ENCODE peak calls at places on chromosome 11, in nine cellular contexts. P is right atrium auricular region, H is HL-60, N is Panc1, L is pancreas, D is transverse colon, V is IMR-90, G is OCI-LY7, Z is NB4. X is an unnamed sample.

GRCh38 chr11:18722293-18722637 is 3.7 kb downstream of the IGSF22 start:
- DNase-seq in P (no peak), H (no peak), N (no peak), L (no peak), D (no peak), V (no peak), G (no peak), Z (no peak), X (no peak)

GRCh38 chr11:103480421-103480820 is 371.2 kb downstream of the DYNC2H1 start:
- DNase-seq in P (no peak), H (no peak), N (no peak), L (no peak), D (no peak), V (peak; percentile 32), G (no peak), Z (no peak), X (no peak)

GRCh38 chr11:2510626-2511402 is 66.0 kb downstream of the KCNQ1 start:
- DNase-seq in P (peak; percentile 50), H (no peak), N (no peak), L (no peak), D (peak; percentile 6), V (no peak), G (no peak), Z (no peak), X (no peak)

GRCh38 chr11:93591247-93591898 is 48.2 kb upstream of the SMCO4 start:
- DNase-seq in P (no peak), H (no peak), N (no peak), L (no peak), D (no peak), V (peak; percentile 46), G (no peak), Z (peak; percentile 96), X (peak; percentile 66)

GRCh38 chr11:32434387-32435151 is 770 bp downstream of the WT1 start:
- DNase-seq in P (no peak), H (peak; percentile 81), N (no peak), L (no peak), D (no peak), V (no peak), G (no peak), Z (peak; percentile 98), X (no peak)

GRCh38 chr11:95877288-95877687 is 46.6 kb downstream of the MTMR2 start:
- DNase-seq in P (no peak), H (no peak), N (no peak), L (no peak), D (no peak), V (peak; percentile 100), G (no peak), Z (peak; percentile 9), X (peak; percentile 96)

GRCh38 chr11:126305699-126306098 is 1.8 kb downstream of the DCPS start:
- DNase-seq in P (no peak), H (no peak), N (no peak), L (peak; percentile 10), D (no peak), V (no peak), G (peak; percentile 35), Z (no peak), X (no peak)

GRCh38 chr11:85826096-85826855 is 15.3 kb upstream of the SYTL2 start:
- DNase-seq in P (no peak), H (no peak), N (no peak), L (no peak), D (peak; percentile 41), V (peak; percentile 47), G (peak; percentile 13), Z (no peak), X (no peak)

GRCh38 chr11:108943853-108944252 is 279.0 kb downstream of the DDX10 start:
- DNase-seq in P (no peak), H (no peak), N (no peak), L (no peak), D (no peak), V (no peak), G (no peak), Z (no peak), X (no peak)

GRCh38 chr11:2348986-2349385 is 28.1 kb upstream of the CD81 start:
- DNase-seq in P (no peak), H (no peak), N (no peak), L (no peak), D (no peak), V (peak; percentile 59), G (peak; percentile 9), Z (no peak), X (no peak)

GRCh38 chr11:32385998-32386397 is 49.3 kb downstream of the WT1 start:
- DNase-seq in P (no peak), H (no peak), N (no peak), L (no peak), D (peak; percentile 24), V (peak; percentile 41), G (no peak), Z (peak; percentile 32), X (no peak)

GRCh38 chr11:122172352-122173073 is 56.5 kb upstream of the BLID start:
- DNase-seq in P (no peak), H (no peak), N (no peak), L (no peak), D (no peak), V (peak; percentile 70), G (no peak), Z (no peak), X (no peak)

DNA sequence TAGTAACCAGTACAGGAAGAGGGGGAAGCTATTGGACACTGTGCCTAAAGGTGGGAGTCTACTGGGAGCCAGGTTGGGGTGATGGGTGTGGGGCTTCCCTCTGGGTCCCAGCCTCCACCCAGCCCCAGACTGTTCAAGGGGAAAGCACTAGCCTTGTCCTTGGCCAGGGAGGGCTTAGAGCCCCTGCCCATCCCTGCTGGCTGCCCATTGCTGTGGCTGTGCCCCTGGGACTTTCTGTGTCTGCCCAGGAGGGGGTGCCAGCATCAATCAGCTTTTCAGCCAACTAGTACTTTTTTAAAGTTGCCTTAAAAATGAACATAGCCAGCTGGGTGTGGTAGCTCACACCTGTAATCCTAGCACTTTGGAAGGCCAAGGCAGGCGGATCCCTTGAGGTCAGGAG is 19.9 kb downstream of the INCENP start:
- DNase-seq in P (peak; percentile 30), H (no peak), N (no peak), L (peak; percentile 30), D (no peak), V (no peak), G (no peak), Z (no peak), X (no peak)
- TF ChIP-seq CTCF in P (no peak), H (no peak), N (no peak), L (no peak), D (no peak), V (peak; percentile 3), G (peak; percentile 34), Z (peak; percentile 19), X (peak; percentile 16)

DNA sequence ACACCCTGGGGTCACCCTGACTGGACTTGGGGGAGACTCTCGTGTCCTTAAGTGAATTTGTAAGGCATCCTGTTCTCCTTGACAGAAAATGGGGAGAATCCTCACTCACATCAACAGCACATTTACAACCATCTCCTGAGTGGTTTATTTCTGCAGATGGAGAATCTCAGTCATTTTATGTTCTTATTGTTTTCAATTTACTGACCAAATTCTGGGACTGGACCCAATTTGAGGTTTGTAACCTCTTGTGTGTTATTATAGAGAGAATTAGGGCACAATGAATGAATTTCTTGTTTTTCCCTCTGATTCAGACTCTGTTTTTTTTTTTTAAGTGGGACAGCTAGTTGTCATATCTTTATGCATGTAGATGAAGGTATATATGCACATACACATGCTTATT is 104.9 kb downstream of the ADAMTS15 start:
- DNase-seq in P (no peak), H (no peak), N (no peak), L (no peak), D (no peak), V (peak; percentile 39), G (no peak), Z (no peak), X (no peak)
- H3K4me3 ChIP-seq in P (no peak overlapping the region), H (no peak overlapping the region), N (no peak overlapping the region), L (no peak overlapping the region), D (no peak overlapping the region), V (no peak overlapping the region), G (no peak overlapping the region), Z (no peak overlapping the region), X (no peak overlapping the region)

GRCh38 chr11:113151502-113151901 is 162.9 kb upstream of the TTC12 start:
- DNase-seq in P (no peak), H (no peak), N (no peak), L (no peak), D (no peak), V (no peak), G (no peak), Z (no peak), X (no peak)

GRCh38 chr11:113148076-113148475 is 166.3 kb upstream of the TTC12 start:
- DNase-seq in P (no peak), H (no peak), N (no peak), L (no peak), D (no peak), V (no peak), G (no peak), Z (no peak), X (no peak)

GRCh38 chr11:113148652-113149051 is 165.7 kb upstream of the TTC12 start:
- DNase-seq in P (no peak), H (no peak), N (no peak), L (no peak), D (no peak), V (no peak), G (no peak), Z (no peak), X (no peak)

GRCh38 chr11:113153847-113154246 is 160.5 kb upstream of the TTC12 start:
- DNase-seq in P (no peak), H (no peak), N (no peak), L (no peak), D (no peak), V (no peak), G (no peak), Z (no peak), X (no peak)

GRCh38 chr11:113152500-113152899 is 161.9 kb upstream of the TTC12 start:
- DNase-seq in P (no peak), H (no peak), N (no peak), L (no peak), D (no peak), V (no peak), G (no peak), Z (no peak), X (no peak)
- TF ChIP-seq CTCF in P (no peak), H (no peak), N (no peak), L (no peak), D (no peak), V (no peak), G (no peak), Z (no peak), X (no peak)

DNA sequence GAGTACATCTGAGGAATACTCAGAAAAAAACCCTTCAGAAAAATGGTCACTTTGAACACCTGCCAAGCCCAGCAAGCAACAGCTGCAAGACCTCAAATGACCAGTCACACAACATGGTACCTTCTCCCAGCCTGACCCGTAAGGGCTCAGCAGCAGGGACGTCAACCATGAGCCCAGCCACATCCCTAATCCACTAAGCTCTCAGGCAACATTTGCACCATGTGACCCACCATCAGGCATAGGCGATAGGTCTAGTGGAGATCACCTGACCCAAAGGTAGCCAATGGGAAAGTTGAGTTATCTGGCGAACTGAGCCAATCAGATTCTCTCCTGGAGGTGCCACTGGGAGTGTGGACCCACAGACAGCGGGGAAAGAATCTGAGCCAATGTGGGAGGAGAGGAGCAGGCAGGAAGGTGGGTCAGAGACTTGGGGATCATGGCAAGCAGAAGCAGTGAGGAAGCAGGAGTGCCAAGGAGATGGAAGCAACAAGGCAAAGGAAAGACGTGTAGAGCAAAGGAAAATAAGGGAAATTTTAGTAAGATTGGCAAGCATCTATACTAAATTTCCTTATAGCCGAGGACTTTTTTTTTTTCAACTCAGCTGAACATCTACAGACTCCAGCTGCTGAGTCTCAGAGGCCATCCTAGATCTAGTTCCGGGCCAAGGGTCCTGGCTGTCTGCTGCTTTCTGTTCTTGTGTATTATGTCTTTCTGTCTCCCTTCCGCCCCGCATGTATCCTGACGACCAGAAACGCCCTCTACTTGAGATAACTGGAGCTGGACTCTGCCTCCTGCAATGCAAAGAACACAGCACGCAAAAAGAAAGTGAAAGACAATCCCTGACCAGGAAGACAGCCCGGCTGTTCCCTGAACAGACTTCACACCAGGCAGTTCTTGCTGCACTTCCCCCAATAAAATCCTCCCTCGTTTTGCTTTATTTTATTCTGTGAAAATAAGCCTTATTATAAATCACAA is 11.0 kb upstream of the PLAAT2 start:
- DNase-seq in P (no peak), H (no peak), N (no peak), L (peak; percentile 22), D (peak; percentile 81), V (peak; percentile 85), G (peak; percentile 63), Z (peak; percentile 83), X (no peak)
- H3K4me3 ChIP-seq in P (peak overlapping the region; percentile 30), H (no peak overlapping the region), N (peak overlapping the region; percentile 44), L (no peak overlapping the region), D (peak overlapping the region; percentile 9), V (peak overlapping the region; percentile 21), G (peak overlapping the region; percentile 42), Z (peak overlapping the region; percentile 33), X (no peak overlapping the region)